ENCODE peak calls at places on chromosomes 2 and 18, in seven cellular contexts. U is skeletal muscle cell, L is epithelial cell of esophagus, Z is BJ, K is GM12865, D is uterus, I is fibroblast of pulmonary artery. P is an unnamed sample.

GRCh38 chr18:61556316-61556715 is 223.1 kb downstream of the CDH20 start:
- DNase-seq in K (no peak), I (no peak), D (no peak), Z (no peak), U (no peak), L (no peak), P (no peak)

GRCh38 chr2:158232476-158232875 is 130.8 kb downstream of the UPP2 start:
- DNase-seq in K (no peak), L (peak; percentile 36), I (no peak), U (no peak), D (no peak), Z (no peak), P (no peak)

GRCh38 chr18:73959341-73959740 is 188.3 kb downstream of the FBXO15 start:
- DNase-seq in U (no peak), L (no peak), D (no peak), Z (no peak), K (no peak), I (no peak), P (no peak)

GRCh38 chr2:134379293-134379692 is 125.4 kb downstream of the MGAT5 start:
- DNase-seq in Z (no peak), U (no peak), I (peak; percentile 31), D (no peak), L (no peak), K (no peak), P (peak; percentile 67)

GRCh38 chr18:45166341-45167108 is 448.8 kb upstream of the SLC14A2 start:
- DNase-seq in K (no peak), I (peak; percentile 93), U (peak; percentile 92), D (no peak), Z (peak; percentile 84), L (peak; percentile 96), P (peak; percentile 97)

GRCh38 chr2:3450385-3451031 is 68.8 kb downstream of the ADI1 start:
- DNase-seq in U (no peak), K (no peak), Z (no peak), L (no peak), I (no peak), D (no peak), P (no peak)

GRCh38 chr2:80638759-80639158 is 334.2 kb upstream of the LRRTM1 start:
- DNase-seq in Z (no peak), D (no peak), I (no peak), K (no peak), U (no peak), L (no peak), P (no peak)

GRCh38 chr2:237359894-237360780 is 53.8 kb downstream of the COL6A3 start:
- DNase-seq in D (no peak), L (no peak), Z (no peak), I (no peak), U (no peak), K (no peak), P (no peak)

GRCh38 chr2:100422320-100422719 is 4.9 kb upstream of the CHST10 start:
- DNase-seq in D (no peak), U (no peak), I (peak; percentile 56), K (peak; percentile 6), L (peak; percentile 49), Z (no peak), P (peak; percentile 34)

GRCh38 chr2:12381543-12382323 is 335.0 kb upstream of the TRIB2 start:
- DNase-seq in L (no peak), I (no peak), K (no peak), D (no peak), Z (no peak), U (no peak), P (no peak)

GRCh38 chr2:222294996-222295367 is 3.8 kb downstream of the PAX3 start:
- DNase-seq in L (no peak), Z (no peak), U (no peak), D (no peak), K (no peak), I (no peak), P (no peak)
- H3K4me3 ChIP-seq in L (no peak overlapping the region), Z (peak overlapping the region; percentile 38), U (peak overlapping the region; percentile 31), D (peak overlapping the region; percentile 14), K (no peak overlapping the region), I (no peak overlapping the region), P (peak overlapping the region; percentile 39)

GRCh38 chr18:48053881-48054586 is 123.6 kb upstream of the SMAD2 start:
- DNase-seq in Z (no peak), U (no peak), I (no peak), K (no peak), D (no peak), L (no peak), P (no peak)

GRCh38 chr18:48050176-48050575 is 119.7 kb upstream of the SMAD2 start:
- DNase-seq in I (no peak), Z (no peak), D (no peak), U (no peak), K (no peak), L (peak; percentile 7), P (no peak)

GRCh38 chr18:48055351-48055750 is 124.9 kb upstream of the SMAD2 start:
- DNase-seq in K (no peak), L (no peak), I (no peak), U (no peak), Z (no peak), D (no peak), P (no peak)

GRCh38 chr18:48052291-48052840 is 121.9 kb upstream of the SMAD2 start:
- DNase-seq in L (no peak), K (no peak), U (no peak), Z (no peak), D (no peak), I (no peak), P (no peak)

GRCh38 chr18:48052845-48053244 is 122.4 kb upstream of the SMAD2 start:
- DNase-seq in Z (no peak), U (no peak), K (no peak), L (no peak), I (no peak), D (no peak), P (no peak)
- H3K4me3 ChIP-seq in Z (no peak overlapping the region), U (no peak overlapping the region), K (no peak overlapping the region), L (no peak overlapping the region), I (no peak overlapping the region), D (no peak overlapping the region), P (no peak overlapping the region)

DNA sequence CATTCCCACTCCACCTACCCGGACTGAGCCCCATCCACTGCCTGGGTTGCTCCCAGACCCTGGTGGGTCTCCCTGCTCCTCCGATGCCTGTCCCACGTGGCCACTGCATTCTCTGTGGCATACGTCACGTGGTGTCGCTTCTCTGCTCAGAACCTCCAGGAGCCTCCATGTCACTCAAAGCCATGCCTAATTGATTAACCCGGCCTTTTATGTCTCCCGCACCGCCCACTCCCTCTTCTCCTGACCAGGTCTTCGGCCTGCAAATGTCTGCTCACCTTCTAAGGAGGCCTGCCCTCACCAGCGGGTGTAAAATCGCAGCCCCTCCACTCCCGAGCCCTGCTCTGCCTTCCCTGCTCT is 176.6 kb downstream of the HDAC4 start:
- DNase-seq in I (no peak), D (peak; percentile 15), K (no peak), Z (no peak), U (no peak), L (no peak), P (no peak)
- H3K4me3 ChIP-seq in I (no peak overlapping the region), D (no peak overlapping the region), K (no peak overlapping the region), Z (no peak overlapping the region), U (no peak overlapping the region), L (no peak overlapping the region), P (no peak overlapping the region)

DNA sequence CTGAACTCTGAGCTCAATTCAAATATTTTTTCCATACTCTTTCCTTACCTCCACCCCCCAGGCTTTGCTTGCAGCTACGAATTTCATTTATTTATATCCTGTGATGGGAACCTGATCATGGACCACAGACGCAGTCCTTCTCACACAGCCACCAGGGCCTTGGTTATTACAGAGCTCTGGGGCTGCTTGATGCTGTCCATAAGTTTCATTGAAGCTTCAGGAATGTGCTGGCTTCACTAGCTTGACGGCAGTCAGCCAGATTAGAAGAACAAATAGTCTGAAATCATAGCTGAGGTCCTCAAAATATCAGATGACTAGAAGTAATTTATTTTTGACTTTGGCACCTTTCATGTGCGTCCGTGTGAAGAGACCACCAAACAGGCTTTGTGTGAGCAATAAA is 104.9 kb downstream of the VWA3B start:
- DNase-seq in Z (no peak), I (peak; percentile 1), L (no peak), K (no peak), D (no peak), U (no peak), P (peak; percentile 12)
- H3K4me3 ChIP-seq in Z (no peak overlapping the region), I (no peak overlapping the region), L (no peak overlapping the region), K (no peak overlapping the region), D (no peak overlapping the region), U (no peak overlapping the region), P (no peak overlapping the region)

GRCh38 chr18:50285631-50286321 is 1.7 kb downstream of the CXXC1 start:
- DNase-seq in I (no peak), L (no peak), Z (no peak), K (no peak), U (no peak), D (no peak), P (no peak)
- H3K4me3 ChIP-seq in I (peak overlapping the region; percentile 93), L (no peak overlapping the region), Z (no peak overlapping the region), K (peak overlapping the region; percentile 89), U (no peak overlapping the region), D (no peak overlapping the region), P (peak overlapping the region; percentile 93)

GRCh38 chr2:176419591-176420071 is 150.4 kb downstream of the MTX2 start:
- DNase-seq in L (peak; percentile 39), U (no peak), I (peak; percentile 77), Z (peak; percentile 52), D (no peak), K (no peak), P (peak; percentile 61)
- H3K4me3 ChIP-seq in L (no peak overlapping the region), U (no peak overlapping the region), I (no peak overlapping the region), Z (no peak overlapping the region), D (no peak overlapping the region), K (no peak overlapping the region), P (no peak overlapping the region)

DNA sequence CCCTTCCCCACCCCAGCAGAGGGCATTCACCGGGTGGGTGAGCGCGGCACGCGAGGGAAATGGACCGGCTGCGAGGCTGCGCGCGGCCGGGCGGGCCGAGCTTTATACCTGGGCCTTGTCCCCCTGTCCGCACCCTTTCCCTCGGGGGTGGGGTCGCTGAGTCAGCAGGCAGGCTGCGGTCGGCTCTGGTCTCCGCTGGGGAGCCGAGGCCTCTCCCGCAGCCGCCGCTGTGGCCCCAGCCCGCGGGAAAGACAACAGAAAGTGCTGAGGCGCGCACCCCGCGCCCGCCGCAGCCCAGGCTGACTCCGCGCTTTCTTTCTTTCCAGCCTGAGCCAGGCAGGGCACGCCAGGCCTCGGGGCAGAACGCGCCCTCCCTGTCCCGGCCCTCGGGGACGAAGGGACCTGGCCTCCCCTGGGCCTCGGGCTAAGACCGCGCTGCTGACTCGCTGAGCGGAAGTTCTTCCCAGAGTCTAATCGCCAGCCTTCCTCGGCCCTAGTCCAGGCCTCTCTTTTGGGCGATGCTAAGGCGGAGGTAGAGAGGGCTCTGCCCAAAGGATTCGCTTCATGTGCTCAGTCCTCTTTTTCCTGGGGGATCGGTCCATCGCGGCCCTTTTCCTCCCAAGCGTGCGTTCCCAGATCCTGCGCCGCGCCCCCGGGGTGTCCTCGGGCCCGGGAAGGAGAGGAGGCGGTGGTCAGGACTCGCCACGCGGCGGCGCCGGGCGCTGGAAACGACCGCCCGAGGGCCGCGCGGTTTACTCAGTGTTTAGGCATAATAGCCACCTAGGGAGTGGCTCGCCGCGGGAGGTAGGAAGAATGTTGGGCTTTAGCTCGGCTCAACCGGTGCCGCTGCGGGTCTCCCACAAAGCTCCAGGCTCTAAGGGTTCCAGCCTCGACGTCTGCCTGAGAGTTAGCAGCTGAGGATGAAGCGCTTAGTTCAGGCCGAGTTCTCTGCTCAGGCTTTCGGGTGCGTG is at the start of gene CRYBA2:
- DNase-seq in L (peak; percentile 44), D (no peak), K (no peak), I (peak; percentile 7), Z (no peak), U (no peak), P (no peak)
- H3K4me3 ChIP-seq in L (peak within 1 kb of the TSS; percentile 23), D (peak within 1 kb of the TSS; percentile 14), K (no peak within 1 kb of the TSS), I (peak within 1 kb of the TSS; percentile 17), Z (peak within 1 kb of the TSS; percentile 29), U (peak within 1 kb of the TSS; percentile 42), P (peak within 1 kb of the TSS; percentile 44)

P was measured in fibroblast of the aortic adventitia.